ENCODE peak calls at places on chromosomes 5 and 9, in five cellular contexts. One of them, this sample, is unnamed.

GRCh38 chr9:12956261-12956660 is 181.4 kb downstream of the LURAP1L start:
- DNase-seq in heart right ventricle: no peak
- DNase-seq in cardiac muscle cell: no peak
- DNase-seq in naive thymus-derived CD4-positive, alpha-beta T cell: no peak
- DNase-seq in left ventricle myocardium inferior: no peak
- DNase-seq in this sample: no peak

GRCh38 chr9:121285835-121286687 is 18.1 kb downstream of the GSN start:
- DNase-seq in left ventricle myocardium inferior: peak
- DNase-seq in heart right ventricle: peak
- DNase-seq in naive thymus-derived CD4-positive, alpha-beta T cell: no peak
- DNase-seq in cardiac muscle cell: peak
- DNase-seq in this sample: peak

GRCh38 chr9:80615964-80616363 is 1044.2 kb downstream of the TLE4 start:
- DNase-seq in heart right ventricle: no peak
- DNase-seq in naive thymus-derived CD4-positive, alpha-beta T cell: no peak
- DNase-seq in left ventricle myocardium inferior: no peak
- DNase-seq in cardiac muscle cell: no peak
- DNase-seq in this sample: no peak

GRCh38 chr5:9698125-9698848 is 68.1 kb upstream of the TAS2R1 start:
- DNase-seq in left ventricle myocardium inferior: no peak
- DNase-seq in naive thymus-derived CD4-positive, alpha-beta T cell: no peak
- DNase-seq in cardiac muscle cell: no peak
- DNase-seq in heart right ventricle: no peak
- DNase-seq in this sample: no peak

GRCh38 chr9:37104183-37104889 is 16.0 kb upstream of the ZCCHC7 start:
- DNase-seq in naive thymus-derived CD4-positive, alpha-beta T cell: no peak
- DNase-seq in left ventricle myocardium inferior: no peak
- DNase-seq in cardiac muscle cell: no peak
- DNase-seq in heart right ventricle: no peak
- DNase-seq in this sample: peak

GRCh38 chr9:90547896-90548295 is 94.7 kb downstream of the DIRAS2 start:
- DNase-seq in left ventricle myocardium inferior: no peak
- DNase-seq in heart right ventricle: no peak
- DNase-seq in naive thymus-derived CD4-positive, alpha-beta T cell: no peak
- DNase-seq in cardiac muscle cell: no peak
- DNase-seq in this sample: no peak

GRCh38 chr9:3525088-3525835 is 539 bp downstream of the RFX3 start:
- DNase-seq in heart right ventricle: peak
- DNase-seq in naive thymus-derived CD4-positive, alpha-beta T cell: no peak
- DNase-seq in cardiac muscle cell: peak
- DNase-seq in left ventricle myocardium inferior: peak
- DNase-seq in this sample: no peak

GRCh38 chr9:112072721-112073553 is 102.2 kb downstream of the SUSD1 start:
- DNase-seq in left ventricle myocardium inferior: no peak
- DNase-seq in heart right ventricle: no peak
- DNase-seq in cardiac muscle cell: no peak
- DNase-seq in naive thymus-derived CD4-positive, alpha-beta T cell: no peak
- DNase-seq in this sample: no peak

GRCh38 chr5:90783460-90784333 is 225.1 kb downstream of the ADGRV1 start:
- DNase-seq in cardiac muscle cell: peak
- DNase-seq in left ventricle myocardium inferior: peak
- DNase-seq in naive thymus-derived CD4-positive, alpha-beta T cell: peak
- DNase-seq in heart right ventricle: peak
- DNase-seq in this sample: peak

GRCh38 chr9:700365-701282 is 140.9 kb upstream of the DMRT1 start:
- DNase-seq in left ventricle myocardium inferior: no peak
- DNase-seq in naive thymus-derived CD4-positive, alpha-beta T cell: no peak
- DNase-seq in heart right ventricle: no peak
- DNase-seq in cardiac muscle cell: no peak
- DNase-seq in this sample: no peak

GRCh38 chr9:22446589-22446949 is at the start of gene DMRTA1:
- DNase-seq in naive thymus-derived CD4-positive, alpha-beta T cell: no peak
- DNase-seq in left ventricle myocardium inferior: peak
- DNase-seq in heart right ventricle: peak
- DNase-seq in cardiac muscle cell: peak
- DNase-seq in this sample: peak
- H3K4me3 ChIP-seq in naive thymus-derived CD4-positive, alpha-beta T cell: no peak
- H3K4me3 ChIP-seq in left ventricle myocardium inferior: peak
- H3K4me3 ChIP-seq in heart right ventricle: peak
- H3K4me3 ChIP-seq in cardiac muscle cell: peak
- H3K4me3 ChIP-seq in this sample: peak

GRCh38 chr5:172873513-172873912 is 39.5 kb downstream of the ERGIC1 start:
- DNase-seq in cardiac muscle cell: no peak
- DNase-seq in heart right ventricle: no peak
- DNase-seq in left ventricle myocardium inferior: no peak
- DNase-seq in naive thymus-derived CD4-positive, alpha-beta T cell: no peak
- DNase-seq in this sample: no peak

GRCh38 chr5:172871982-172872381 is 37.9 kb downstream of the ERGIC1 start:
- DNase-seq in naive thymus-derived CD4-positive, alpha-beta T cell: no peak
- DNase-seq in heart right ventricle: no peak
- DNase-seq in left ventricle myocardium inferior: no peak
- DNase-seq in cardiac muscle cell: no peak
- DNase-seq in this sample: no peak

GRCh38 chr5:172871561-172871960 is 37.5 kb downstream of the ERGIC1 start:
- DNase-seq in cardiac muscle cell: no peak
- DNase-seq in naive thymus-derived CD4-positive, alpha-beta T cell: no peak
- DNase-seq in heart right ventricle: no peak
- DNase-seq in left ventricle myocardium inferior: no peak
- DNase-seq in this sample: no peak

GRCh38 chr5:172874647-172875371 is 40.8 kb downstream of the ERGIC1 start:
- DNase-seq in cardiac muscle cell: no peak
- DNase-seq in left ventricle myocardium inferior: no peak
- DNase-seq in naive thymus-derived CD4-positive, alpha-beta T cell: no peak
- DNase-seq in heart right ventricle: no peak
- DNase-seq in this sample: no peak

DNA sequence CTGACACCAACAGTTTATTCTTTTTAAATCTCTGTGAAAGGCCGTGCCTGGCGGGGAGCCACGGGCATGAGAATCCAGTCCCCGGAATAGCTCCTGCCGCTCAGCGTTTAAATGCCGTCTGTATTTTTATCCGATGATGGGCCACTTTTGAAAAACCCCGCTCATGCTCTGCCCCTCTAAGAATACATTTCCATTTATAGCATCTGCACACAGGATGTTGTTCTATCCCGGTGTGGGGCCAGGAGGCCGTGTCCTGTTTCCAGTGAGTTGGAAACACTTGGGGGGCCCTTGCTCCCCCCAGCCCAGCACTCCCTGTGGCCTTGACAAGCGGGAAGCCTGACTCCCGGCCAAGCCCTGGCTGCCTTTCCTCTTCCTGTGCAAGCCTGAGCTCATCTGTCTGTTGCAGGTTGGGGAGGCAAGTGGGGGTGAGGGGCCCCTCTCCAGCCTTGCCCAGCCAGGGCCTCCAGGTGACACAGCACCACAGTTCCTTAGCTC is 39.0 kb downstream of the ERGIC1 start:
- DNase-seq in left ventricle myocardium inferior: peak
- DNase-seq in heart right ventricle: peak
- DNase-seq in naive thymus-derived CD4-positive, alpha-beta T cell: no peak
- DNase-seq in cardiac muscle cell: peak
- DNase-seq in this sample: no peak
- H3K27ac ChIP-seq in left ventricle myocardium inferior: peak
- H3K27ac ChIP-seq in heart right ventricle: peak
- H3K27ac ChIP-seq in naive thymus-derived CD4-positive, alpha-beta T cell: no peak
- H3K27ac ChIP-seq in cardiac muscle cell: peak
- H3K27ac ChIP-seq in this sample: no peak

GRCh38 chr9:133126697-133127339 is 5.8 kb upstream of the RALGDS start:
- DNase-seq in naive thymus-derived CD4-positive, alpha-beta T cell: no peak
- DNase-seq in cardiac muscle cell: no peak
- DNase-seq in heart right ventricle: no peak
- DNase-seq in left ventricle myocardium inferior: no peak
- DNase-seq in this sample: no peak
- H3K4me3 ChIP-seq in naive thymus-derived CD4-positive, alpha-beta T cell: no peak
- H3K4me3 ChIP-seq in cardiac muscle cell: no peak
- H3K4me3 ChIP-seq in heart right ventricle: peak
- H3K4me3 ChIP-seq in left ventricle myocardium inferior: peak
- H3K4me3 ChIP-seq in this sample: no peak

DNA sequence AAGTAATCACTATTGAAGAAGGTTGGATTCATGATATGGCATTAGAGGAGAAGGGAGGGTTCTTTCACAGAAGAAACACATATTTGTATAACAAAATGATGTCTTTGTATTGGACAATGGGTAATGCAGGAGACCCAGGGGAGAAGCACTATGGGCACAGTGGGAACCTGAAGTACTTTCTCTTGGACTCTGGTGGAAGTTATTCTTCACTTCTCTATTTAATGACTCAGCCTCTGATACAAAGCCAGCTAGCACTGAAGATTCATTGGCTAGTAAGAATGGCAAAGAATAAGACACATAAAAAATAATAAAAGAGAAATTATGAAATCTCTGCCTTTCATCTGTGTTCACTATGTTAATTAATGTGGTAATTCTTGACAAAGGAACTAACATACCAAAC is 149.9 kb upstream of the PRR16 start:
- DNase-seq in left ventricle myocardium inferior: no peak
- DNase-seq in naive thymus-derived CD4-positive, alpha-beta T cell: no peak
- DNase-seq in cardiac muscle cell: no peak
- DNase-seq in heart right ventricle: no peak
- DNase-seq in this sample: no peak
- H3K27ac ChIP-seq in left ventricle myocardium inferior: no peak
- H3K27ac ChIP-seq in naive thymus-derived CD4-positive, alpha-beta T cell: no peak
- H3K27ac ChIP-seq in cardiac muscle cell: no peak
- H3K27ac ChIP-seq in heart right ventricle: no peak
- H3K27ac ChIP-seq in this sample: no peak

GRCh38 chr5:143068712-143069111 is 298.5 kb downstream of the ARHGAP26 start:
- DNase-seq in naive thymus-derived CD4-positive, alpha-beta T cell: no peak
- DNase-seq in heart right ventricle: no peak
- DNase-seq in left ventricle myocardium inferior: no peak
- DNase-seq in cardiac muscle cell: no peak
- DNase-seq in this sample: no peak

GRCh38 chr5:143065996-143066522 is 295.9 kb downstream of the ARHGAP26 start:
- DNase-seq in left ventricle myocardium inferior: no peak
- DNase-seq in cardiac muscle cell: no peak
- DNase-seq in heart right ventricle: no peak
- DNase-seq in naive thymus-derived CD4-positive, alpha-beta T cell: no peak
- DNase-seq in this sample: no peak

GRCh38 chr5:143065185-143065584 is 295.0 kb downstream of the ARHGAP26 start:
- DNase-seq in naive thymus-derived CD4-positive, alpha-beta T cell: no peak
- DNase-seq in left ventricle myocardium inferior: no peak
- DNase-seq in heart right ventricle: no peak
- DNase-seq in cardiac muscle cell: no peak
- DNase-seq in this sample: peak

GRCh38 chr5:143064661-143065060 is 294.5 kb downstream of the ARHGAP26 start:
- DNase-seq in naive thymus-derived CD4-positive, alpha-beta T cell: no peak
- DNase-seq in cardiac muscle cell: no peak
- DNase-seq in heart right ventricle: no peak
- DNase-seq in left ventricle myocardium inferior: no peak
- DNase-seq in this sample: no peak

GRCh38 chr5:143066556-143067281 is 296.5 kb downstream of the ARHGAP26 start:
- DNase-seq in cardiac muscle cell: no peak
- DNase-seq in left ventricle myocardium inferior: peak
- DNase-seq in heart right ventricle: no peak
- DNase-seq in naive thymus-derived CD4-positive, alpha-beta T cell: no peak
- DNase-seq in this sample: peak
- H3K4me3 ChIP-seq in cardiac muscle cell: no peak
- H3K4me3 ChIP-seq in left ventricle myocardium inferior: no peak
- H3K4me3 ChIP-seq in heart right ventricle: no peak
- H3K4me3 ChIP-seq in naive thymus-derived CD4-positive, alpha-beta T cell: no peak
- H3K4me3 ChIP-seq in this sample: no peak

GRCh38 chr5:497090-497489 is 27.2 kb downstream of the SLC9A3 start:
- DNase-seq in left ventricle myocardium inferior: no peak
- DNase-seq in heart right ventricle: no peak
- DNase-seq in naive thymus-derived CD4-positive, alpha-beta T cell: no peak
- DNase-seq in cardiac muscle cell: no peak
- DNase-seq in this sample: no peak
- H3K27ac ChIP-seq in left ventricle myocardium inferior: no peak
- H3K27ac ChIP-seq in heart right ventricle: no peak
- H3K27ac ChIP-seq in naive thymus-derived CD4-positive, alpha-beta T cell: no peak
- H3K27ac ChIP-seq in cardiac muscle cell: no peak
- H3K27ac ChIP-seq in this sample: no peak

DNA sequence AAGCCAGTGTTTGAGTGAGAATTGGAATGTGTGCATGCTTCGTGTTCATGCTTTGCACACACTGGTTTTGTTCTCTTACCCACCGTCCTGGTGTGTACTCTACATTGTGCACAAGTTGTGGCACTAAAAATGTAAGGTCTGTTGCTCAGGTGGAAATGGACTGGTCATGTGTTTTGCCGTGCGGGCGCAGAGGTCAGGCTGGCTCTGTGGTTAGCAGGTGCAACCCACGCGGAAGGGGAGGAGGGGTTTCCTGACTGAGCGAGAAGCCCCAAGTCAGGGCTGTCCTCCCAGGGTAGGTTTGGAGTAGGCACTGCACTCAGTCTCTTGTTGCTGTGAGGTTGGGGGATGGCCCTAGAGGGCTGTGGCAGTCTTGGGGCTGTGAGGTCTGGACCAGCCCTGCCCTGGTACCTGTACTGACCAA is 86.6 kb downstream of the EHMT1 start:
- DNase-seq in left ventricle myocardium inferior: no peak
- DNase-seq in naive thymus-derived CD4-positive, alpha-beta T cell: peak
- DNase-seq in cardiac muscle cell: no peak
- DNase-seq in heart right ventricle: no peak
- DNase-seq in this sample: no peak
- H3K4me3 ChIP-seq in left ventricle myocardium inferior: no peak
- H3K4me3 ChIP-seq in naive thymus-derived CD4-positive, alpha-beta T cell: peak
- H3K4me3 ChIP-seq in cardiac muscle cell: no peak
- H3K4me3 ChIP-seq in heart right ventricle: no peak
- H3K4me3 ChIP-seq in this sample: no peak

DNA sequence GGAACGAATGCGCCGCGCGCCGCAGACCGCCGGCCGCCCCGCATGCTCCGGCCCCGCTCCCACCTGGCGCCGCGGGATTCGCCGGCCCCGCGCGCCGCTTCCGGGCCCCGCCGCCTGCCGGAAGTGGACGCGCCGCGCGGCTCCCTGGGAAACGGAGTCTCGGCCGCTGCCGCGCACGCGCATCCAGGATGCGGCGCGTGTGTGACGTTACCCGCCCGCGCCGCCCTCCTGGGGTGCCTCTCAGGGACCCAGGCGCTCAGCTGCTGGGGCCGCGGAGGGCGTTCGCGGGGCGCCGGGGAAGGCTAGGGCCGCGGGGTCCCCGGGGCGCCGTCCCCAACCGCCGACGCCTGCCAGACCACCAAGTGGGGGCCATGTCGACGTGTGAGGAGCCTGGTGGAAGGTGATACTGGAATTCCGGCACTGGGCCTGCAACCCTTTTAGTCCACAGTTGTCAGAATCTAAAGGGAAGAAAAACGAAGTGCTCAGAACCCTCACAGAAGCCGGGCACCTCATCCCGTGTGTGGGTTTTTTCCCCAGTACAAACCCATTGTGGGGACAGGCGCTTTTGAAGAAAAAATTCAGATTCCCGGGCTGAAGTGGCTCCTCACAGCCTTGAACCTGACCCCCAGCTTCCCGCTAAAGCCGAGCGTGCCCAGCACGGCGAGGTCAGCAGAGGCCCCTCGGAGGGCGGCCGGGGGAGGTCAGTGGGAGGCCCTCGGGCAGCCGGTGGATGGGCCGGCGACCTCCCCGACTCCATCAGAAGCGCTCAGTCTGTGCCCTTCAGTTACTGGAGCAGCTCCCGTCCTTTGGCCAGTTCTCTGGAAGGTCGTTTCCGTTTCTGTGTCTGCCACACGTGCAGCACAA is at the start of gene CLPTM1L:
- DNase-seq in left ventricle myocardium inferior: peak
- DNase-seq in cardiac muscle cell: peak
- DNase-seq in heart right ventricle: peak
- DNase-seq in naive thymus-derived CD4-positive, alpha-beta T cell: peak
- DNase-seq in this sample: peak
- H3K27ac ChIP-seq in left ventricle myocardium inferior: peak
- H3K27ac ChIP-seq in cardiac muscle cell: peak
- H3K27ac ChIP-seq in heart right ventricle: peak
- H3K27ac ChIP-seq in naive thymus-derived CD4-positive, alpha-beta T cell: peak
- H3K27ac ChIP-seq in this sample: peak

This sample was measured in HL-60.